ENCODE peak calls at places on chromosomes 12 and 14, in seven cellular contexts. One of them, this sample, is unnamed.

GRCh38 chr14:103391048-103391447 is 5.8 kb downstream of the MARK3 start:
- DNase-seq in NCI-H2029 treated with DMSO at 0.1 percent for 48 hours: no peak
- DNase-seq in iPS-NIHi11: peak
- DNase-seq in HCT116: peak
- DNase-seq in mesenchymal stem cell: peak
- DNase-seq in aorta: no peak
- DNase-seq in cerebellar cortex: peak
- DNase-seq in this sample: no peak

GRCh38 chr14:62654641-62655040 is 390.6 kb downstream of the KCNH5 start:
- DNase-seq in mesenchymal stem cell: peak
- DNase-seq in iPS-NIHi11: no peak
- DNase-seq in cerebellar cortex: no peak
- DNase-seq in aorta: no peak
- DNase-seq in HCT116: no peak
- DNase-seq in NCI-H2029 treated with DMSO at 0.1 percent for 48 hours: no peak
- DNase-seq in this sample: no peak

GRCh38 chr12:47270782-47271664 is 191.3 kb upstream of the AMIGO2 start:
- DNase-seq in HCT116: peak
- DNase-seq in mesenchymal stem cell: peak
- DNase-seq in iPS-NIHi11: no peak
- DNase-seq in aorta: no peak
- DNase-seq in NCI-H2029 treated with DMSO at 0.1 percent for 48 hours: no peak
- DNase-seq in cerebellar cortex: no peak
- DNase-seq in this sample: peak

GRCh38 chr14:95130545-95130944 is 26.8 kb downstream of the DICER1 start:
- DNase-seq in mesenchymal stem cell: no peak
- DNase-seq in HCT116: no peak
- DNase-seq in NCI-H2029 treated with DMSO at 0.1 percent for 48 hours: no peak
- DNase-seq in cerebellar cortex: no peak
- DNase-seq in aorta: no peak
- DNase-seq in iPS-NIHi11: no peak
- DNase-seq in this sample: no peak

GRCh38 chr14:73358187-73358586 is 100.2 kb downstream of the NUMB start:
- DNase-seq in iPS-NIHi11: peak
- DNase-seq in aorta: no peak
- DNase-seq in NCI-H2029 treated with DMSO at 0.1 percent for 48 hours: no peak
- DNase-seq in mesenchymal stem cell: peak
- DNase-seq in HCT116: no peak
- DNase-seq in cerebellar cortex: no peak
- DNase-seq in this sample: no peak

GRCh38 chr14:101365329-101366158 is 195.8 kb upstream of the DIO3 start:
- DNase-seq in aorta: no peak
- DNase-seq in NCI-H2029 treated with DMSO at 0.1 percent for 48 hours: no peak
- DNase-seq in cerebellar cortex: no peak
- DNase-seq in iPS-NIHi11: no peak
- DNase-seq in mesenchymal stem cell: no peak
- DNase-seq in HCT116: no peak
- DNase-seq in this sample: no peak

GRCh38 chr12:106248849-106249371 is 1.1 kb upstream of the CKAP4 start:
- DNase-seq in mesenchymal stem cell: peak
- DNase-seq in HCT116: no peak
- DNase-seq in NCI-H2029 treated with DMSO at 0.1 percent for 48 hours: no peak
- DNase-seq in cerebellar cortex: peak
- DNase-seq in aorta: no peak
- DNase-seq in iPS-NIHi11: no peak
- DNase-seq in this sample: no peak

GRCh38 chr12:79871621-79872020 is 63.3 kb downstream of the PPP1R12A start:
- DNase-seq in aorta: no peak
- DNase-seq in iPS-NIHi11: no peak
- DNase-seq in cerebellar cortex: no peak
- DNase-seq in mesenchymal stem cell: no peak
- DNase-seq in NCI-H2029 treated with DMSO at 0.1 percent for 48 hours: no peak
- DNase-seq in HCT116: no peak
- DNase-seq in this sample: no peak

GRCh38 chr12:6279256-6279628 is 31.2 kb upstream of the PLEKHG6 start:
- DNase-seq in mesenchymal stem cell: no peak
- DNase-seq in cerebellar cortex: no peak
- DNase-seq in NCI-H2029 treated with DMSO at 0.1 percent for 48 hours: no peak
- DNase-seq in aorta: no peak
- DNase-seq in HCT116: no peak
- DNase-seq in iPS-NIHi11: no peak
- DNase-seq in this sample: no peak

GRCh38 chr12:67426067-67426466 is 156.9 kb downstream of the CAND1 start:
- DNase-seq in iPS-NIHi11: peak
- DNase-seq in cerebellar cortex: no peak
- DNase-seq in HCT116: no peak
- DNase-seq in aorta: no peak
- DNase-seq in mesenchymal stem cell: peak
- DNase-seq in NCI-H2029 treated with DMSO at 0.1 percent for 48 hours: peak
- DNase-seq in this sample: no peak

GRCh38 chr12:66035289-66035961 is 95.1 kb downstream of the LLPH start:
- DNase-seq in HCT116: peak
- DNase-seq in mesenchymal stem cell: peak
- DNase-seq in aorta: no peak
- DNase-seq in cerebellar cortex: peak
- DNase-seq in NCI-H2029 treated with DMSO at 0.1 percent for 48 hours: no peak
- DNase-seq in iPS-NIHi11: peak
- DNase-seq in this sample: no peak

GRCh38 chr12:31536672-31537071 is 54.3 kb downstream of the DENND5B start:
- DNase-seq in aorta: no peak
- DNase-seq in HCT116: no peak
- DNase-seq in mesenchymal stem cell: no peak
- DNase-seq in NCI-H2029 treated with DMSO at 0.1 percent for 48 hours: no peak
- DNase-seq in iPS-NIHi11: no peak
- DNase-seq in cerebellar cortex: no peak
- DNase-seq in this sample: no peak

GRCh38 chr12:52235001-52235760 is 2.1 kb downstream of the KRT7 start:
- DNase-seq in aorta: no peak
- DNase-seq in NCI-H2029 treated with DMSO at 0.1 percent for 48 hours: no peak
- DNase-seq in HCT116: no peak
- DNase-seq in cerebellar cortex: no peak
- DNase-seq in iPS-NIHi11: peak
- DNase-seq in mesenchymal stem cell: no peak
- DNase-seq in this sample: no peak

GRCh38 chr14:68235011-68235410 is 415.4 kb downstream of the RAD51B start:
- DNase-seq in cerebellar cortex: no peak
- DNase-seq in aorta: no peak
- DNase-seq in iPS-NIHi11: no peak
- DNase-seq in NCI-H2029 treated with DMSO at 0.1 percent for 48 hours: no peak
- DNase-seq in HCT116: no peak
- DNase-seq in mesenchymal stem cell: peak
- DNase-seq in this sample: no peak

GRCh38 chr12:57740656-57741412 is 2.3 kb upstream of the AGAP2 start:
- DNase-seq in aorta: no peak
- DNase-seq in HCT116: no peak
- DNase-seq in mesenchymal stem cell: no peak
- DNase-seq in NCI-H2029 treated with DMSO at 0.1 percent for 48 hours: no peak
- DNase-seq in iPS-NIHi11: no peak
- DNase-seq in cerebellar cortex: no peak
- DNase-seq in this sample: no peak

GRCh38 chr14:51661504-51661903 is 9.8 kb downstream of the FRMD6 start:
- DNase-seq in NCI-H2029 treated with DMSO at 0.1 percent for 48 hours: no peak
- DNase-seq in aorta: no peak
- DNase-seq in HCT116: no peak
- DNase-seq in mesenchymal stem cell: no peak
- DNase-seq in cerebellar cortex: no peak
- DNase-seq in iPS-NIHi11: no peak
- DNase-seq in this sample: no peak

GRCh38 chr14:73991097-73991496 is 28.0 kb downstream of the ENTPD5 start:
- DNase-seq in iPS-NIHi11: no peak
- DNase-seq in mesenchymal stem cell: no peak
- DNase-seq in aorta: no peak
- DNase-seq in cerebellar cortex: no peak
- DNase-seq in HCT116: no peak
- DNase-seq in NCI-H2029 treated with DMSO at 0.1 percent for 48 hours: no peak
- DNase-seq in this sample: no peak

GRCh38 chr14:34355584-34356266 is 106.3 kb downstream of the SPTSSA start:
- DNase-seq in iPS-NIHi11: no peak
- DNase-seq in HCT116: no peak
- DNase-seq in NCI-H2029 treated with DMSO at 0.1 percent for 48 hours: no peak
- DNase-seq in mesenchymal stem cell: peak
- DNase-seq in cerebellar cortex: peak
- DNase-seq in aorta: no peak
- DNase-seq in this sample: no peak

GRCh38 chr12:51389302-51389999 is 1.8 kb downstream of the GALNT6 start:
- DNase-seq in aorta: no peak
- DNase-seq in HCT116: no peak
- DNase-seq in iPS-NIHi11: no peak
- DNase-seq in mesenchymal stem cell: peak
- DNase-seq in cerebellar cortex: no peak
- DNase-seq in NCI-H2029 treated with DMSO at 0.1 percent for 48 hours: no peak
- DNase-seq in this sample: no peak